ENCODE peak calls at places on chromosomes 4 and X, in seven cellular contexts. One of them, this sample, is unnamed.

GRCh38 chr4:142615324-142615665 is 230.8 kb downstream of the INPP4B start:
- DNase-seq in endodermal cell: no peak
- DNase-seq in psoas muscle: no peak
- DNase-seq in mucosa of descending colon: no peak
- DNase-seq in breast epithelium: no peak
- DNase-seq in fibroblast of lung: peak; percentile 85
- DNase-seq in H9: no peak
- DNase-seq in this sample: no peak

GRCh38 chrX:81202413-81202794 is 502 bp downstream of the SH3BGRL start:
- DNase-seq in endodermal cell: peak; percentile 35
- DNase-seq in psoas muscle: no peak
- DNase-seq in mucosa of descending colon: no peak
- DNase-seq in breast epithelium: no peak
- DNase-seq in fibroblast of lung: peak; percentile 20
- DNase-seq in H9: no peak
- DNase-seq in this sample: no peak

GRCh38 chr4:156830356-156830755 is 141.2 kb downstream of the PDGFC start:
- DNase-seq in endodermal cell: no peak
- DNase-seq in psoas muscle: no peak
- DNase-seq in mucosa of descending colon: no peak
- DNase-seq in breast epithelium: no peak
- DNase-seq in fibroblast of lung: peak; percentile 89
- DNase-seq in H9: no peak
- DNase-seq in this sample: no peak

GRCh38 chr4:106287353-106287969 is 28.5 kb downstream of the TBCK start:
- DNase-seq in endodermal cell: no peak
- DNase-seq in psoas muscle: no peak
- DNase-seq in mucosa of descending colon: no peak
- DNase-seq in breast epithelium: no peak
- DNase-seq in fibroblast of lung: peak; percentile 69
- DNase-seq in H9: no peak
- DNase-seq in this sample: no peak

GRCh38 chr4:141668200-141668599 is 31.8 kb downstream of the IL15 start:
- DNase-seq in endodermal cell: no peak
- DNase-seq in psoas muscle: no peak
- DNase-seq in mucosa of descending colon: no peak
- DNase-seq in breast epithelium: no peak
- DNase-seq in fibroblast of lung: peak; percentile 50
- DNase-seq in H9: no peak
- DNase-seq in this sample: no peak

GRCh38 chrX:101708180-101708579 is 48.5 kb upstream of the ARMCX2 start:
- DNase-seq in endodermal cell: no peak
- DNase-seq in psoas muscle: no peak
- DNase-seq in mucosa of descending colon: no peak
- DNase-seq in breast epithelium: no peak
- DNase-seq in fibroblast of lung: no peak
- DNase-seq in H9: no peak
- DNase-seq in this sample: no peak

GRCh38 chr4:168593399-168593798 is 96.5 kb downstream of the PALLD start:
- DNase-seq in endodermal cell: no peak
- DNase-seq in psoas muscle: no peak
- DNase-seq in mucosa of descending colon: no peak
- DNase-seq in breast epithelium: no peak
- DNase-seq in fibroblast of lung: peak; percentile 80
- DNase-seq in H9: no peak
- DNase-seq in this sample: no peak

GRCh38 chrX:46575586-46575985 is 2.0 kb downstream of the CHST7 start:
- DNase-seq in endodermal cell: peak; percentile 44
- DNase-seq in psoas muscle: no peak
- DNase-seq in mucosa of descending colon: no peak
- DNase-seq in breast epithelium: no peak
- DNase-seq in fibroblast of lung: no peak
- DNase-seq in H9: no peak
- DNase-seq in this sample: no peak

GRCh38 chr4:173362666-173363065 is 8.1 kb upstream of the SAP30 start:
- DNase-seq in endodermal cell: no peak
- DNase-seq in psoas muscle: no peak
- DNase-seq in mucosa of descending colon: no peak
- DNase-seq in breast epithelium: no peak
- DNase-seq in fibroblast of lung: no peak
- DNase-seq in H9: no peak
- DNase-seq in this sample: no peak

GRCh38 chr4:166318810-166319525 is 445.9 kb downstream of the TLL1 start:
- DNase-seq in endodermal cell: no peak
- DNase-seq in psoas muscle: no peak
- DNase-seq in mucosa of descending colon: no peak
- DNase-seq in breast epithelium: no peak
- DNase-seq in fibroblast of lung: peak; percentile 95
- DNase-seq in H9: no peak
- DNase-seq in this sample: no peak

GRCh38 chr4:53767503-53767902 is 176.2 kb upstream of the LNX1 start:
- DNase-seq in endodermal cell: no peak
- DNase-seq in psoas muscle: no peak
- DNase-seq in mucosa of descending colon: no peak
- DNase-seq in breast epithelium: no peak
- DNase-seq in fibroblast of lung: peak; percentile 95
- DNase-seq in H9: no peak
- DNase-seq in this sample: no peak

GRCh38 chrX:57453901-57454300 is 137.9 kb upstream of the ZXDB start:
- DNase-seq in endodermal cell: peak; percentile 53
- DNase-seq in psoas muscle: no peak
- DNase-seq in mucosa of descending colon: no peak
- DNase-seq in breast epithelium: no peak
- DNase-seq in fibroblast of lung: no peak
- DNase-seq in H9: peak; percentile 32
- DNase-seq in this sample: peak; percentile 18

GRCh38 chr4:10808591-10808990 is 124.0 kb upstream of the CLNK start:
- DNase-seq in endodermal cell: no peak
- DNase-seq in psoas muscle: peak; percentile 54
- DNase-seq in mucosa of descending colon: no peak
- DNase-seq in breast epithelium: no peak
- DNase-seq in fibroblast of lung: peak; percentile 94
- DNase-seq in H9: no peak
- DNase-seq in this sample: no peak

GRCh38 chr4:24930136-24930535 is 17.3 kb upstream of the CCDC149 start:
- DNase-seq in endodermal cell: no peak
- DNase-seq in psoas muscle: no peak
- DNase-seq in mucosa of descending colon: no peak
- DNase-seq in breast epithelium: no peak
- DNase-seq in fibroblast of lung: peak; percentile 19
- DNase-seq in H9: no peak
- DNase-seq in this sample: no peak

GRCh38 chr4:17500574-17500973 is 11.3 kb downstream of the QDPR start:
- DNase-seq in endodermal cell: no peak
- DNase-seq in psoas muscle: no peak
- DNase-seq in mucosa of descending colon: no peak
- DNase-seq in breast epithelium: no peak
- DNase-seq in fibroblast of lung: no peak
- DNase-seq in H9: no peak
- DNase-seq in this sample: no peak

DNA sequence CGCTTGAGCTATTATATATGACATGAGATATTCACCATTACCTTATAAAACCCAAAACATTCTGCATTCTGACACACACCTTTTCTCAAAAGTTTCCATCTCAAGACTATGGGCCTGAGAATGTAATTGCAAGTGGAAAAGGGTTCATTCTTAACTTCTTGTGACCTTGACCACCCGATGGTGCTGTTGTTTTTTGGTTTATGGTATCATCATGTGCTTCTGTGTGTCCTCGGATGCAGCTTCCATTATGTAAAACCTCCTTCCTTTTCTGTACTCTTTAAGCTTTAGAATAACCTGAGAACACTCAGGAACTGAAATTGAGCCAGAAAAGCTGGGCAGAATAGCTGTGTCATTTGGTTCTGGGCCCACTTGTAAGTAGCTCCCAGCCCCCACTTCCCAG is 16.2 kb upstream of the PUDP start:
- DNase-seq in endodermal cell: no peak
- DNase-seq in psoas muscle: no peak
- DNase-seq in mucosa of descending colon: no peak
- DNase-seq in breast epithelium: no peak
- DNase-seq in fibroblast of lung: no peak
- DNase-seq in H9: no peak
- DNase-seq in this sample: no peak
- TF ChIP-seq CTCF in endodermal cell: peak; percentile 41
- TF ChIP-seq CTCF in psoas muscle: no peak
- TF ChIP-seq CTCF in mucosa of descending colon: no peak
- TF ChIP-seq CTCF in breast epithelium: no peak
- TF ChIP-seq CTCF in fibroblast of lung: no peak
- TF ChIP-seq CTCF in H9: peak; percentile 23
- TF ChIP-seq CTCF in this sample: no peak

DNA sequence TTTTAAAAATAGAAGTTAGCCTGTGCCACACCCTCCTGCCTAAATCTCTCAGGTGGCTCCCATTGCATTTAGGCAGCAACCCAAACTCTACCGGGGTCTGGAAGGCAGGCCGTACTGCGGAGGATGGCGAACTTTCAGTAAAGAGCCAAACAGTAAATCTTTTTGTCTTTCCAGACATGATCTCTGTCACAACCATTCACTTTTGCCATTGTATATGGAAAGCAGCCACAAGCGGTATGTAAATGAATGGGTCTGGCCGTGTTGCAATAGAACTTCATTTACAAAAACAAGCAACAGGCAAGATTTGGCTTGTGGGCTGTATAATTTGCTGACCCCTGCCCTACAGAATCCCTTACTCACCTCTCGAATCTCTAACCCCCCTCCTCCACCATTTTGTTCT is 3.3 kb downstream of the RADX start:
- DNase-seq in endodermal cell: no peak
- DNase-seq in psoas muscle: no peak
- DNase-seq in mucosa of descending colon: no peak
- DNase-seq in breast epithelium: no peak
- DNase-seq in fibroblast of lung: peak; percentile 17
- DNase-seq in H9: no peak
- DNase-seq in this sample: no peak
- TF ChIP-seq CTCF in endodermal cell: no peak
- TF ChIP-seq CTCF in psoas muscle: no peak
- TF ChIP-seq CTCF in mucosa of descending colon: no peak
- TF ChIP-seq CTCF in breast epithelium: no peak
- TF ChIP-seq CTCF in fibroblast of lung: no peak
- TF ChIP-seq CTCF in H9: no peak
- TF ChIP-seq CTCF in this sample: no peak

GRCh38 chr4:87150498-87151261 is 69.7 kb downstream of the KLHL8 start:
- DNase-seq in endodermal cell: peak; percentile 79
- DNase-seq in psoas muscle: no peak
- DNase-seq in mucosa of descending colon: no peak
- DNase-seq in breast epithelium: no peak
- DNase-seq in fibroblast of lung: peak; percentile 56
- DNase-seq in H9: no peak
- DNase-seq in this sample: peak; percentile 38
- TF ChIP-seq CTCF in endodermal cell: peak; percentile 93
- TF ChIP-seq CTCF in psoas muscle: peak; percentile 95
- TF ChIP-seq CTCF in mucosa of descending colon: peak; percentile 83
- TF ChIP-seq CTCF in breast epithelium: peak; percentile 91
- TF ChIP-seq CTCF in fibroblast of lung: peak; percentile 87
- TF ChIP-seq CTCF in H9: peak; percentile 93
- TF ChIP-seq CTCF in this sample: peak; percentile 78

GRCh38 chrX:130110379-130111219 is at the start of gene ELF4:
- DNase-seq in endodermal cell: peak; percentile 68
- DNase-seq in psoas muscle: no peak
- DNase-seq in mucosa of descending colon: peak; percentile 77
- DNase-seq in breast epithelium: no peak
- DNase-seq in fibroblast of lung: peak; percentile 50
- DNase-seq in H9: no peak
- DNase-seq in this sample: peak; percentile 85
- TF ChIP-seq CTCF in endodermal cell: no peak
- TF ChIP-seq CTCF in psoas muscle: no peak
- TF ChIP-seq CTCF in mucosa of descending colon: no peak
- TF ChIP-seq CTCF in breast epithelium: no peak
- TF ChIP-seq CTCF in fibroblast of lung: no peak
- TF ChIP-seq CTCF in H9: no peak
- TF ChIP-seq CTCF in this sample: no peak

DNA sequence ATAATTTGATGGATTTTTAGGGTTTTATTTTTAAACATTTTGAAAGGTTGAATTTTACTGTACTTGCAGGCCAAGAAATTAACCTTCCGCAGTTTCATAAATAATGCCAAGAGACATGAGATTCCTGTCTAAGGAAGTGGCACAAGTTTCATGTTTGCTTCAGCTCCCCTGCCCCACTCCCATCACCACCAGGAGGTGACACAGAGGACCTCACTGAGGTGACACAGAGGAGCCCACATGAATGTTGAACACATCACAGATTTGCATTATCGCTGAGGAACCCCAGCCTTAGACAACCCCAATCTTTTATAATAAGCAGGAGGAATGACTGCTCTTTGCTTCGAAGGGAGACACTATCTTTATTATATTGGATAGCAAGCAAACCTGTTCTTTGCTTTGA is 491.4 kb upstream of the ATOH1 start:
- DNase-seq in endodermal cell: peak; percentile 50
- DNase-seq in psoas muscle: no peak
- DNase-seq in mucosa of descending colon: no peak
- DNase-seq in breast epithelium: no peak
- DNase-seq in fibroblast of lung: no peak
- DNase-seq in H9: no peak
- DNase-seq in this sample: no peak
- TF ChIP-seq CTCF in endodermal cell: peak; percentile 57
- TF ChIP-seq CTCF in psoas muscle: no peak
- TF ChIP-seq CTCF in mucosa of descending colon: no peak
- TF ChIP-seq CTCF in breast epithelium: no peak
- TF ChIP-seq CTCF in fibroblast of lung: no peak
- TF ChIP-seq CTCF in H9: no peak
- TF ChIP-seq CTCF in this sample: no peak

GRCh38 chr4:84908876-84909275 is 57.6 kb downstream of the WDFY3 start:
- DNase-seq in endodermal cell: no peak
- DNase-seq in psoas muscle: no peak
- DNase-seq in mucosa of descending colon: no peak
- DNase-seq in breast epithelium: no peak
- DNase-seq in fibroblast of lung: no peak
- DNase-seq in H9: no peak
- DNase-seq in this sample: no peak
- TF ChIP-seq CTCF in endodermal cell: no peak
- TF ChIP-seq CTCF in psoas muscle: no peak
- TF ChIP-seq CTCF in mucosa of descending colon: no peak
- TF ChIP-seq CTCF in breast epithelium: no peak
- TF ChIP-seq CTCF in fibroblast of lung: no peak
- TF ChIP-seq CTCF in H9: no peak
- TF ChIP-seq CTCF in this sample: no peak

GRCh38 chr4:175657571-175657970 is 154.5 kb downstream of the GPM6A start:
- DNase-seq in endodermal cell: no peak
- DNase-seq in psoas muscle: no peak
- DNase-seq in mucosa of descending colon: no peak
- DNase-seq in breast epithelium: no peak
- DNase-seq in fibroblast of lung: no peak
- DNase-seq in H9: no peak
- DNase-seq in this sample: no peak
- TF ChIP-seq CTCF in endodermal cell: peak; percentile 17
- TF ChIP-seq CTCF in psoas muscle: no peak
- TF ChIP-seq CTCF in mucosa of descending colon: no peak
- TF ChIP-seq CTCF in breast epithelium: no peak
- TF ChIP-seq CTCF in fibroblast of lung: no peak
- TF ChIP-seq CTCF in H9: peak; percentile 20
- TF ChIP-seq CTCF in this sample: no peak